ENCODE peak calls at places on chromosomes 4 and X, in nine cellular contexts. One of them, this sample, is unnamed.

GRCh38 chrX:68532828-68533227 is 34.0 kb downstream of the YIPF6 start:
- DNase-seq in lower lobe of right lung: no peak
- DNase-seq in fibroblast of lung: no peak
- DNase-seq in esophagus squamous epithelium: no peak
- DNase-seq in CD4-positive, alpha-beta memory T cell: no peak
- DNase-seq in upper lobe of right lung: no peak
- DNase-seq in tibial artery: no peak
- DNase-seq in endodermal cell: no peak
- DNase-seq in IMR-90: peak; percentile 52
- DNase-seq in this sample: no peak

GRCh38 chr4:146522862-146523205 is 1.1 kb upstream of the SLC10A7 start:
- DNase-seq in upper lobe of right lung: no peak
- DNase-seq in esophagus squamous epithelium: no peak
- DNase-seq in tibial artery: no peak
- DNase-seq in lower lobe of right lung: no peak
- DNase-seq in IMR-90: peak; percentile 4
- DNase-seq in fibroblast of lung: peak; percentile 8
- DNase-seq in CD4-positive, alpha-beta memory T cell: no peak
- DNase-seq in endodermal cell: no peak
- DNase-seq in this sample: no peak

GRCh38 chr4:89217594-89217993 is 90.0 kb downstream of the GPRIN3 start:
- DNase-seq in upper lobe of right lung: no peak
- DNase-seq in esophagus squamous epithelium: no peak
- DNase-seq in IMR-90: no peak
- DNase-seq in lower lobe of right lung: no peak
- DNase-seq in tibial artery: no peak
- DNase-seq in endodermal cell: no peak
- DNase-seq in CD4-positive, alpha-beta memory T cell: no peak
- DNase-seq in fibroblast of lung: no peak
- DNase-seq in this sample: no peak

GRCh38 chr4:90025248-90025647 is 101.9 kb upstream of the CCSER1 start:
- DNase-seq in upper lobe of right lung: no peak
- DNase-seq in tibial artery: no peak
- DNase-seq in fibroblast of lung: peak; percentile 6
- DNase-seq in IMR-90: peak; percentile 0
- DNase-seq in CD4-positive, alpha-beta memory T cell: no peak
- DNase-seq in lower lobe of right lung: no peak
- DNase-seq in esophagus squamous epithelium: no peak
- DNase-seq in endodermal cell: no peak
- DNase-seq in this sample: no peak

GRCh38 chr4:11165052-11165451 is 263.6 kb downstream of the HS3ST1 start:
- DNase-seq in IMR-90: no peak
- DNase-seq in upper lobe of right lung: no peak
- DNase-seq in esophagus squamous epithelium: no peak
- DNase-seq in CD4-positive, alpha-beta memory T cell: no peak
- DNase-seq in fibroblast of lung: peak; percentile 66
- DNase-seq in endodermal cell: no peak
- DNase-seq in lower lobe of right lung: no peak
- DNase-seq in tibial artery: no peak
- DNase-seq in this sample: no peak

GRCh38 chr4:13539047-13539720 is 5.1 kb downstream of the NKX3-2 start:
- DNase-seq in esophagus squamous epithelium: no peak
- DNase-seq in endodermal cell: peak; percentile 67
- DNase-seq in upper lobe of right lung: no peak
- DNase-seq in CD4-positive, alpha-beta memory T cell: no peak
- DNase-seq in fibroblast of lung: no peak
- DNase-seq in lower lobe of right lung: no peak
- DNase-seq in tibial artery: no peak
- DNase-seq in IMR-90: no peak
- DNase-seq in this sample: no peak

GRCh38 chrX:1394731-1395501 is 3.0 kb upstream of the SLC25A6 start:
- DNase-seq in lower lobe of right lung: peak; percentile 41
- DNase-seq in esophagus squamous epithelium: no peak
- DNase-seq in upper lobe of right lung: peak; percentile 59
- DNase-seq in tibial artery: peak; percentile 24
- DNase-seq in endodermal cell: peak; percentile 46
- DNase-seq in CD4-positive, alpha-beta memory T cell: no peak
- DNase-seq in fibroblast of lung: no peak
- DNase-seq in IMR-90: no peak
- DNase-seq in this sample: no peak

GRCh38 chr4:78610546-78611214 is 59.1 kb downstream of the ANXA3 start:
- DNase-seq in lower lobe of right lung: no peak
- DNase-seq in esophagus squamous epithelium: no peak
- DNase-seq in fibroblast of lung: peak; percentile 67
- DNase-seq in IMR-90: peak; percentile 41
- DNase-seq in endodermal cell: no peak
- DNase-seq in upper lobe of right lung: no peak
- DNase-seq in CD4-positive, alpha-beta memory T cell: no peak
- DNase-seq in tibial artery: no peak
- DNase-seq in this sample: peak; percentile 33

DNA sequence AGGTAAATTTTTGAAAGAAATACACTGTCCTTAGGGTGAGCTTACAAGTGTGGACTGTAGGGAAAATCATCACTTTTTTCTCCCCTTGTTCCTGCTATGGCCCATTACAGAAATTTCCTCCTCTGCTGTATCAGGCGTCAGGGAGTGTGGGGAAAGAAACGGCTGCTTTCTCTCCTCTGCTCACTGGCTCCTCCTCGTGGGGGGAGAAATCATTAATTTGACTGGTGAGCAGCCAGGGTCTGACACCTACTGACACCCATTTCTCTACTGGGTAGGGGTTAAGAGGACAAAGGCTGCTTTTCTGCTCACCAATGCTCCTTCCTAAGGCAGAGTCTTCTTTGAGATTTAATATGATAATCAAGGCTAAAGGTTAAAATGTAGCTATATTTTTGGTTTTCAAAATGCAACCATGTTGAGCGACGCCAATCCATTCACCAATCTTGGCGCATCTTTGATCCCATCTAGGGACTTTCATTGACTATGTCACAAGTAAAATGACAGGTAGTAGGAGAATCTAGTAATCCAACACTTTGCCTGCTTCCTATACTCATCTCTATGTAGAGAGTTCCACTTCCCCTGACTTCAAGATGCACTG is 25.1 kb downstream of the SETD7 start:
- DNase-seq in tibial artery: no peak
- DNase-seq in upper lobe of right lung: no peak
- DNase-seq in esophagus squamous epithelium: no peak
- DNase-seq in IMR-90: no peak
- DNase-seq in endodermal cell: peak; percentile 93
- DNase-seq in fibroblast of lung: peak; percentile 23
- DNase-seq in CD4-positive, alpha-beta memory T cell: peak; percentile 62
- DNase-seq in lower lobe of right lung: no peak
- DNase-seq in this sample: peak; percentile 34
- H3K36me3 ChIP-seq in tibial artery: peaks cover 33% of the 10 kb centered on the region
- H3K36me3 ChIP-seq in upper lobe of right lung: peaks cover 52% of the 10 kb centered on the region
- H3K36me3 ChIP-seq in esophagus squamous epithelium: peaks cover 66% of the 10 kb centered on the region
- H3K36me3 ChIP-seq in IMR-90: peaks cover 14% of the 10 kb centered on the region
- H3K36me3 ChIP-seq in endodermal cell: peaks cover 81% of the 10 kb centered on the region
- H3K36me3 ChIP-seq in fibroblast of lung: peaks cover 5% of the 10 kb centered on the region
- H3K36me3 ChIP-seq in CD4-positive, alpha-beta memory T cell: peaks cover 3% of the 10 kb centered on the region
- H3K36me3 ChIP-seq in lower lobe of right lung: peaks cover 53% of the 10 kb centered on the region
- H3K36me3 ChIP-seq in this sample: no peaks in the 10 kb centered on the region

GRCh38 chrX:40148439-40149285 is 50.9 kb upstream of the BCOR start:
- DNase-seq in lower lobe of right lung: no peak
- DNase-seq in IMR-90: no peak
- DNase-seq in tibial artery: no peak
- DNase-seq in esophagus squamous epithelium: no peak
- DNase-seq in fibroblast of lung: no peak
- DNase-seq in CD4-positive, alpha-beta memory T cell: no peak
- DNase-seq in endodermal cell: peak; percentile 87
- DNase-seq in upper lobe of right lung: no peak
- DNase-seq in this sample: no peak

GRCh38 chrX:40145670-40146470 is 48.1 kb upstream of the BCOR start:
- DNase-seq in IMR-90: no peak
- DNase-seq in fibroblast of lung: no peak
- DNase-seq in CD4-positive, alpha-beta memory T cell: no peak
- DNase-seq in endodermal cell: peak; percentile 68
- DNase-seq in upper lobe of right lung: no peak
- DNase-seq in esophagus squamous epithelium: no peak
- DNase-seq in lower lobe of right lung: no peak
- DNase-seq in tibial artery: no peak
- DNase-seq in this sample: no peak

GRCh38 chrX:40146471-40147398 is 49.0 kb upstream of the BCOR start:
- DNase-seq in lower lobe of right lung: peak; percentile 65
- DNase-seq in IMR-90: peak; percentile 46
- DNase-seq in upper lobe of right lung: no peak
- DNase-seq in endodermal cell: peak; percentile 88
- DNase-seq in esophagus squamous epithelium: no peak
- DNase-seq in CD4-positive, alpha-beta memory T cell: no peak
- DNase-seq in fibroblast of lung: peak; percentile 67
- DNase-seq in tibial artery: no peak
- DNase-seq in this sample: no peak

GRCh38 chrX:40148189-40148438 is 50.4 kb upstream of the BCOR start:
- DNase-seq in tibial artery: no peak
- DNase-seq in IMR-90: no peak
- DNase-seq in upper lobe of right lung: no peak
- DNase-seq in fibroblast of lung: no peak
- DNase-seq in endodermal cell: no peak
- DNase-seq in esophagus squamous epithelium: no peak
- DNase-seq in CD4-positive, alpha-beta memory T cell: no peak
- DNase-seq in lower lobe of right lung: no peak
- DNase-seq in this sample: no peak

DNA sequence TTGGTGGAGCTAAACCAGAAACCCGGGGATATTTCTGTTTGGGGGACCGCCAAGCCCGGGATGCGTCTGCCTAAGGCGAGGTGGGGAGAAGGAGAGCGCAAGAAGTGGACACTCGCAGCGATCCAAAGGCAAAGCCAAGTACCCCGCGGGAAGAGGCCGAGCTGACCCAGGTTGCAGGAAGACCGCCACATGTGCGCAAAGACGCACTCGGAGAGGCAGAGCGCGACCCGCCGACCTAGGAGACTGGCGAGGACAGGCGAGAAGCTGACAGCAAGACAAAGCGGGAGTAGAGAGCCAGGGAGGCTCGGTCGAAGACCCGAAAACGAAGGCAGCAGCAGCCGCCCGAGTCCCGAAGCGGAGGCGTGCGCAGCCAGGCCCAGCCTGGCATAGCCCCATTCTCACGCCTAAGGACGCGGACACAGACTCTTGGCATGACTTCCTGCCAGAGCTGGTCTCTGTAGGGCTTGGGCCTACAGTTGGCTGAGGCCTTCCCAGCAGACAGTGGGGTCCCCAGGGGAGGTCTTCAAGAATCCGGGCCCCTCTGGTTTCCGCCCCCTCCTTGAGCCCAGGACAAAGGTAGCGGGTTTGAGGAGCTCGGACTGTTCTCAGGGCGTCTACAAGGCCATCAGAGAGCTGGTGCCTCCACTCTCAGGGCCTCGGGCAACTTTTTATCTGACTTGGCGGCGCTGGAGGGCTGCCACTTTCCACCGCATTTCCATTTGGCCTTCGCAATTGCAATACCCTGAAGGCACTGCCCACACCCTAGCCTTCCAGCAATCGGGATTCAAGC is 49.8 kb upstream of the BCOR start:
- DNase-seq in CD4-positive, alpha-beta memory T cell: no peak
- DNase-seq in upper lobe of right lung: no peak
- DNase-seq in tibial artery: no peak
- DNase-seq in IMR-90: no peak
- DNase-seq in fibroblast of lung: no peak
- DNase-seq in esophagus squamous epithelium: no peak
- DNase-seq in lower lobe of right lung: no peak
- DNase-seq in endodermal cell: peak; percentile 82
- DNase-seq in this sample: no peak
- H3K27ac ChIP-seq in CD4-positive, alpha-beta memory T cell: no peak overlapping the region
- H3K27ac ChIP-seq in upper lobe of right lung: no peak overlapping the region
- H3K27ac ChIP-seq in tibial artery: no peak overlapping the region
- H3K27ac ChIP-seq in IMR-90: no peak overlapping the region
- H3K27ac ChIP-seq in fibroblast of lung: no peak overlapping the region
- H3K27ac ChIP-seq in esophagus squamous epithelium: no peak overlapping the region
- H3K27ac ChIP-seq in lower lobe of right lung: no peak overlapping the region
- H3K27ac ChIP-seq in endodermal cell: no peak overlapping the region
- H3K27ac ChIP-seq in this sample: no peak overlapping the region

DNA sequence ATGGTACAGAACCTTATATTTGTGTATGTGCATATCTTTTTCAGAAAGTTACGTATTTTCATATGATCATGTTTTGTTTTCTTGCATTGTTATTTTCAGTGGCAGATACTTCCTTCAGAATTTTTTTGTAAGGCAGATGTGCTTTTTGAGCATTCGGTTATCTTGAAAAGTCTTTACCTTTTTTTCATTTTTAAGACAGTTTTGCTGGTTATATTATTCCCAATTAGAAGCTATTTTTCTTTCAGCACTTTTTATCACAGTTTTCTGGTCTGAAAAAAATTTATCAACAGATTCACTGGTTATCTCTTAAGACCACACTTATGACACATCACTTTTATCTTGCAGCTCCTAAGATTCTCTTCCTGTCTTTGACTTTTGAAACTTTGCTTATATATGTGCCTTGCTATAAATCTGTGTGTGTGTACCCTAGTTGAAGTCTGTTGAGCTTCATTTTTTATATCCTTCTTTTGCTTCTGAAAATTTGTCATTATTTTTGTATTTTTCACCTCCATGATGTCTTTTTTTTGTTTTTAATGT is 53.1 kb downstream of the ZNF732 start:
- DNase-seq in CD4-positive, alpha-beta memory T cell: no peak
- DNase-seq in esophagus squamous epithelium: no peak
- DNase-seq in endodermal cell: no peak
- DNase-seq in upper lobe of right lung: no peak
- DNase-seq in lower lobe of right lung: no peak
- DNase-seq in IMR-90: no peak
- DNase-seq in tibial artery: no peak
- DNase-seq in fibroblast of lung: no peak
- DNase-seq in this sample: no peak
- H3K9me3 ChIP-seq in CD4-positive, alpha-beta memory T cell: no peaks in the 10 kb centered on the region
- H3K9me3 ChIP-seq in esophagus squamous epithelium: no peaks in the 10 kb centered on the region
- H3K9me3 ChIP-seq in endodermal cell: peaks cover 98% of the 10 kb centered on the region
- H3K9me3 ChIP-seq in upper lobe of right lung: peaks cover 56% of the 10 kb centered on the region
- H3K9me3 ChIP-seq in lower lobe of right lung: peaks cover 95% of the 10 kb centered on the region
- H3K9me3 ChIP-seq in IMR-90: peaks cover 26% of the 10 kb centered on the region
- H3K9me3 ChIP-seq in tibial artery: peaks cover 88% of the 10 kb centered on the region
- H3K9me3 ChIP-seq in fibroblast of lung: no peaks in the 10 kb centered on the region
- H3K9me3 ChIP-seq in this sample: peaks cover 49% of the 10 kb centered on the region

GRCh38 chr4:67568820-67569219 is 10.3 kb downstream of the STAP1 start:
- DNase-seq in esophagus squamous epithelium: no peak
- DNase-seq in lower lobe of right lung: no peak
- DNase-seq in fibroblast of lung: peak; percentile 57
- DNase-seq in upper lobe of right lung: no peak
- DNase-seq in IMR-90: peak; percentile 4
- DNase-seq in endodermal cell: no peak
- DNase-seq in CD4-positive, alpha-beta memory T cell: no peak
- DNase-seq in tibial artery: no peak
- DNase-seq in this sample: no peak
- H3K36me3 ChIP-seq in esophagus squamous epithelium: no peaks in the 10 kb centered on the region
- H3K36me3 ChIP-seq in lower lobe of right lung: no peaks in the 10 kb centered on the region
- H3K36me3 ChIP-seq in fibroblast of lung: no peaks in the 10 kb centered on the region
- H3K36me3 ChIP-seq in upper lobe of right lung: no peaks in the 10 kb centered on the region
- H3K36me3 ChIP-seq in IMR-90: no peaks in the 10 kb centered on the region
- H3K36me3 ChIP-seq in endodermal cell: no peaks in the 10 kb centered on the region
- H3K36me3 ChIP-seq in CD4-positive, alpha-beta memory T cell: no peaks in the 10 kb centered on the region
- H3K36me3 ChIP-seq in tibial artery: no peaks in the 10 kb centered on the region
- H3K36me3 ChIP-seq in this sample: no peaks in the 10 kb centered on the region

DNA sequence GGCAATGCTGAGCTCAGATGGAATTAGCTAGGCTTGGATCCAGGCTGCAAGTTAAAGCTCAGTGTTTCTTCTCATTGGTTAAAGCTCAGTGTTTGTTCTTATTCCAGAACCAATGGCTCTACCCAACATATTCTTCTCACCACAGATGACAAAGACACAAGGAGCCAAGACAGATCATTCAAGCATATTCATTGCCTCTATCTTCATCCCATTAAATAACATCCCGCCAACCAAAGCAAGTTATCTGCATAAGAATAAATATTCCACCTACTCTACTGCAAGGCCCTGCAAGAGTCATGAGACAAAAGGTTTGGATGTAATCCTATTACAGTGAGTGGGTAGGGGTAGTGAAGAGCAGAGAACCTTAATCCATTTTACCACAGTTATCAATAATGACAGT is 766.5 kb downstream of the C4orf33 start:
- DNase-seq in fibroblast of lung: no peak
- DNase-seq in endodermal cell: no peak
- DNase-seq in CD4-positive, alpha-beta memory T cell: no peak
- DNase-seq in IMR-90: no peak
- DNase-seq in upper lobe of right lung: no peak
- DNase-seq in lower lobe of right lung: no peak
- DNase-seq in tibial artery: no peak
- DNase-seq in esophagus squamous epithelium: no peak
- DNase-seq in this sample: no peak
- H3K27ac ChIP-seq in fibroblast of lung: no peak overlapping the region
- H3K27ac ChIP-seq in endodermal cell: no peak overlapping the region
- H3K27ac ChIP-seq in CD4-positive, alpha-beta memory T cell: no peak overlapping the region
- H3K27ac ChIP-seq in IMR-90: no peak overlapping the region
- H3K27ac ChIP-seq in upper lobe of right lung: no peak overlapping the region
- H3K27ac ChIP-seq in lower lobe of right lung: no peak overlapping the region
- H3K27ac ChIP-seq in tibial artery: no peak overlapping the region
- H3K27ac ChIP-seq in esophagus squamous epithelium: no peak overlapping the region
- H3K27ac ChIP-seq in this sample: no peak overlapping the region